ENCODE peak calls at places on chromosomes 7 and 10, in nine cellular contexts. X, N, H, F, C, G, B, L and R are unnamed samples.

GRCh38 chr10:12042409-12042796 is 206 bp downstream of the UPF2 start:
- DNase-seq in X (peak), N (no peak), H (no peak), F (no peak), C (peak), G (no peak), B (peak), L (no peak), R (no peak)

GRCh38 chr7:2148189-2148588 is 84.6 kb downstream of the MAD1L1 start:
- DNase-seq in X (no peak), N (no peak), H (no peak), F (no peak), C (no peak), G (no peak), B (no peak), L (no peak), R (no peak)

GRCh38 chr10:26858707-26859034 is 2.1 kb downstream of the ABI1 start:
- DNase-seq in X (no peak), N (no peak), H (no peak), F (no peak), C (no peak), G (no peak), B (no peak), L (no peak), R (no peak)

GRCh38 chr7:137820677-137821420 is 25.9 kb downstream of the DGKI start:
- DNase-seq in X (no peak), N (peak), H (peak), F (peak), C (peak), G (peak), B (no peak), L (peak), R (peak)

GRCh38 chr10:113362645-113363091 is 190.2 kb upstream of the HABP2 start:
- DNase-seq in X (no peak), N (peak), H (peak), F (no peak), C (no peak), G (no peak), B (no peak), L (peak), R (no peak)

GRCh38 chr7:13851756-13852155 is 137.7 kb downstream of the ETV1 start:
- DNase-seq in X (no peak), N (no peak), H (no peak), F (no peak), C (no peak), G (no peak), B (no peak), L (no peak), R (no peak)

GRCh38 chr7:31443457-31443856 is 70.4 kb upstream of the ITPRID1 start:
- DNase-seq in X (peak), N (peak), H (no peak), F (no peak), C (peak), G (no peak), B (no peak), L (peak), R (no peak)

GRCh38 chr10:8325417-8325980 is 271.0 kb downstream of the GATA3 start:
- DNase-seq in X (no peak), N (no peak), H (no peak), F (no peak), C (no peak), G (no peak), B (no peak), L (no peak), R (no peak)

GRCh38 chr7:52940511-52940910 is 94.9 kb upstream of the POM121L12 start:
- DNase-seq in X (no peak), N (no peak), H (no peak), F (no peak), C (no peak), G (no peak), B (no peak), L (no peak), R (no peak)

GRCh38 chr10:86664370-86665217 is 3.7 kb upstream of the LDB3 start:
- DNase-seq in X (no peak), N (no peak), H (no peak), F (peak), C (no peak), G (no peak), B (no peak), L (no peak), R (no peak)

GRCh38 chr7:46927131-46927810 is 654.6 kb downstream of the TNS3 start:
- DNase-seq in X (no peak), N (no peak), H (no peak), F (no peak), C (no peak), G (no peak), B (no peak), L (no peak), R (no peak)

GRCh38 chr7:81285142-81285871 is 366.5 kb upstream of the SEMA3C start:
- DNase-seq in X (no peak), N (peak), H (no peak), F (no peak), C (no peak), G (no peak), B (no peak), L (no peak), R (peak)

GRCh38 chr10:31866118-31866670 is 62.4 kb downstream of the ARHGAP12 start:
- DNase-seq in X (peak), N (no peak), H (no peak), F (no peak), C (no peak), G (no peak), B (peak), L (peak), R (no peak)

GRCh38 chr7:36014961-36015360 is 138.1 kb upstream of the EEPD1 start:
- DNase-seq in X (no peak), N (no peak), H (no peak), F (no peak), C (no peak), G (no peak), B (no peak), L (no peak), R (no peak)

GRCh38 chr7:149495785-149496641 is 1.6 kb downstream of the ZNF746 start:
- DNase-seq in X (no peak), N (peak), H (peak), F (peak), C (no peak), G (peak), B (peak), L (peak), R (peak)

GRCh38 chr10:944034-944831 is 12.7 kb upstream of the LARP4B start:
- DNase-seq in X (no peak), N (peak), H (peak), F (peak), C (no peak), G (no peak), B (peak), L (peak), R (peak)

GRCh38 chr10:65350619-65351018 is 1575.2 kb upstream of the LRRTM3 start:
- DNase-seq in X (no peak), N (no peak), H (no peak), F (no peak), C (no peak), G (no peak), B (no peak), L (peak), R (no peak)

GRCh38 chr10:478471-479245 is 210.8 kb downstream of the DIP2C start:
- DNase-seq in X (no peak), N (no peak), H (no peak), F (no peak), C (no peak), G (no peak), B (no peak), L (no peak), R (no peak)

GRCh38 chr7:99125505-99125865 is 18.4 kb downstream of the SMURF1 start:
- DNase-seq in X (no peak), N (no peak), H (no peak), F (no peak), C (no peak), G (no peak), B (no peak), L (no peak), R (no peak)

GRCh38 chr10:59958882-59959281 is 52.5 kb upstream of the CCDC6 start:
- DNase-seq in X (no peak), N (no peak), H (no peak), F (no peak), C (no peak), G (no peak), B (no peak), L (no peak), R (no peak)

GRCh38 chr10:74227697-74228424 is 76.8 kb downstream of the ADK start:
- DNase-seq in X (no peak), N (no peak), H (no peak), F (no peak), C (no peak), G (no peak), B (no peak), L (no peak), R (no peak)

GRCh38 chr10:77865585-77866324 is 60.8 kb downstream of the DLG5 start:
- DNase-seq in X (no peak), N (no peak), H (no peak), F (no peak), C (no peak), G (no peak), B (no peak), L (peak), R (no peak)

DNA sequence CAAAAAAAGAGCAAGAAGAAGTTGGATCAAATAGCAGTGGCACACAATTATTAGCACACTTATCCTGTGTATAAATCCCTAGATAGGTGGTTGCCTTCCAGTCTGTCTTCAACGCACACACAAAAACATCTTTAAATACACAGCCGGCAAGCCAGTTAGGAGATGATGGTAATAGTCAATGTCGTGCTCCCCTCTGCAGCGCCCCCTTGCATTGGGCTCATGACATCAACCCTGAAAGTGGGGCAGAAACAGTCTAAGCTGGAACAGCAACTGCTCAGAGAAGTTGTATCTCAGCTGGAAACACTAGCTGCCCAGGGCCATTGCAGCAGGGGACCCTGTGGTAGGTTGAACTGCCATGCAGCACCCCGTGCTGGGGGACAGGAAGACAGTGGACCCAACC is 179.5 kb upstream of the YAE1 start:
- DNase-seq in X (no peak), N (no peak), H (no peak), F (no peak), C (no peak), G (no peak), B (no peak), L (no peak), R (no peak)
- TF ChIP-seq CTCF in X (no peak), N (no peak), H (no peak), F (no peak), C (no peak), G (no peak), B (no peak), L (no peak), R (no peak)

GRCh38 chr7:148461780-148462179 is 128.8 kb upstream of the C7orf33 start:
- DNase-seq in X (no peak), N (no peak), H (no peak), F (no peak), C (no peak), G (no peak), B (no peak), L (no peak), R (no peak)

GRCh38 chr7:148458263-148458662 is 132.3 kb upstream of the C7orf33 start:
- DNase-seq in X (no peak), N (no peak), H (no peak), F (no peak), C (no peak), G (no peak), B (no peak), L (no peak), R (no peak)

GRCh38 chr7:148466120-148466519 is 124.4 kb upstream of the C7orf33 start:
- DNase-seq in X (no peak), N (no peak), H (no peak), F (no peak), C (no peak), G (no peak), B (no peak), L (no peak), R (no peak)

GRCh38 chr7:148464932-148465331 is 125.6 kb upstream of the C7orf33 start:
- DNase-seq in X (no peak), N (no peak), H (no peak), F (no peak), C (no peak), G (no peak), B (no peak), L (no peak), R (no peak)

GRCh38 chr7:148463210-148463609 is 127.4 kb upstream of the C7orf33 start:
- DNase-seq in X (no peak), N (no peak), H (no peak), F (no peak), C (no peak), G (no peak), B (no peak), L (no peak), R (no peak)
- TF ChIP-seq CTCF in X (no peak), N (no peak), H (no peak), F (no peak), C (no peak), G (no peak), B (no peak), L (no peak), R (no peak)

DNA sequence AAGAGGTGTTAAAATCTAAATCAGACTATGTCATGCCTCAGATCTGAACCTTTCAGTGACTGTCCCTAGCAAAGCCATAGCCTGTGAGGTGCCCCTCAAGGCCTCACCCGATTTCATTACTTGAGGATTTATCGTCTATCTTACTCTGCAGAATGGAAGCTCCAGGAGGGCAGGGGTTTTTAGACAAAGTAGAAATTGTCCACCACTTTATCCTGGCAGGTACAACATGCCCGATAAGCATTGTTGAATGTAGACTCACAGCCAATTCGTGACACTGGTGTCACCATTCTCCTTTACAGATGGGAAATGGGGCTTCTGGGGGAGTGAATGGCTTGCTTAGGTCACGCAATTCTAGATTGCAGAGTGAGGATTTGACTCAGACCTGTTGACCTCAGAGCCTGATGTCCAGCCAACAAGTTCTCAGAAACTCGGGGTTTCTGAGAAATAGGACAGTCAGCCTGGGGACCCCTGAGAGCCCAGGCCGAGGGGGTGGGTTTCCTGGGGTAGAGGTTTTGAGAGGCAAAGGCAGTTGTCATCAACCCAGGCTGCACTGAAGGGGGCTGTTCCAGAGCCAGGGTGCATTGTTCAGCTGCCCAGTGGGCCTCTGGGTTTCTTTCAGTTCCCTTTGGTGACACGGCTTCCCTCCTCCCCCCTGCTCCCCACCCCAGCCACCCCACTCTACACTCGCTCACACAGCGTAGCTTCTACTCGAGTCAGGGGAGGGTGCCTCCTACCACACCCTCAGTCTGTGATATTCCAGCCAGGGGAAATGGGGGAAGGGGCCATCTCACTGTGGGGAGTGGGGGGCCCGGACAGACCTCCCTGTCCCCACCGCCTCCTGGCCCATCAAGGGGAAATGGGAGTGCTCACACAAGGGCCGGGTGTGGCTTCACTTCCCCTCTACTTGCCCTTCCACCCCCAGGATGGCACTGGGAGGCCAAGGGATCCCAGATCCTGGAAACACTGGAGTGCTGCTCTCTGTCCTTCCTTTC is 3.1 kb upstream of the IRF5 start:
- DNase-seq in X (no peak), N (no peak), H (no peak), F (no peak), C (peak), G (no peak), B (peak), L (no peak), R (no peak)
- TF ChIP-seq CTCF in X (no peak), N (no peak), H (no peak), F (no peak), C (no peak), G (no peak), B (no peak), L (no peak), R (no peak)

GRCh38 chr7:88344956-88345832 is 38.5 kb upstream of the STEAP4 start:
- DNase-seq in X (peak), N (no peak), H (no peak), F (peak), C (no peak), G (peak), B (peak), L (peak), R (no peak)

GRCh38 chr7:88354999-88355398 is 48.3 kb upstream of the STEAP4 start:
- DNase-seq in X (no peak), N (no peak), H (no peak), F (no peak), C (no peak), G (no peak), B (no peak), L (no peak), R (no peak)

GRCh38 chr7:88347098-88347497 is 40.4 kb upstream of the STEAP4 start:
- DNase-seq in X (no peak), N (no peak), H (no peak), F (no peak), C (no peak), G (no peak), B (no peak), L (no peak), R (no peak)

GRCh38 chr7:88346357-88346756 is 39.7 kb upstream of the STEAP4 start:
- DNase-seq in X (no peak), N (no peak), H (no peak), F (no peak), C (no peak), G (no peak), B (no peak), L (no peak), R (no peak)

DNA sequence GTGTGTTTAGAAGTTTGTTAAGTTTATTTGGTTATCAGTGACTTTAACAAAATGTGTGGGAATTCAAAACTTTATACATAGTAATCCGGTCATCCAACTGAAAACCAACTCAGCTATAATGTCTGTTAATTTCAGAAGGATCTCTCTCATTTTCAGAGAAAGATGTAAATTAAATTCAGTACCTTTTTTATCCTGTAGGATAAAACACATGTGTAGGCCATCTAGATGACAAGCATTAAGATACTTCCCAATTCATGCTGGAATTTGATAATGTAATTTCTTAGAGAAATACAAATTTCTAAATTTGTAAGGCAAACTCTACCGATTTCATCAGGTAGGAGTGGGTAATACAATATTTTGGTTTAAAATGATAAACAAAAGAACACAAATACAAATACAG is 43.4 kb upstream of the STEAP4 start:
- DNase-seq in X (no peak), N (no peak), H (no peak), F (no peak), C (no peak), G (no peak), B (no peak), L (no peak), R (no peak)
- TF ChIP-seq CTCF in X (no peak), N (no peak), H (no peak), F (no peak), C (no peak), G (no peak), B (no peak), L (no peak), R (no peak)

DNA sequence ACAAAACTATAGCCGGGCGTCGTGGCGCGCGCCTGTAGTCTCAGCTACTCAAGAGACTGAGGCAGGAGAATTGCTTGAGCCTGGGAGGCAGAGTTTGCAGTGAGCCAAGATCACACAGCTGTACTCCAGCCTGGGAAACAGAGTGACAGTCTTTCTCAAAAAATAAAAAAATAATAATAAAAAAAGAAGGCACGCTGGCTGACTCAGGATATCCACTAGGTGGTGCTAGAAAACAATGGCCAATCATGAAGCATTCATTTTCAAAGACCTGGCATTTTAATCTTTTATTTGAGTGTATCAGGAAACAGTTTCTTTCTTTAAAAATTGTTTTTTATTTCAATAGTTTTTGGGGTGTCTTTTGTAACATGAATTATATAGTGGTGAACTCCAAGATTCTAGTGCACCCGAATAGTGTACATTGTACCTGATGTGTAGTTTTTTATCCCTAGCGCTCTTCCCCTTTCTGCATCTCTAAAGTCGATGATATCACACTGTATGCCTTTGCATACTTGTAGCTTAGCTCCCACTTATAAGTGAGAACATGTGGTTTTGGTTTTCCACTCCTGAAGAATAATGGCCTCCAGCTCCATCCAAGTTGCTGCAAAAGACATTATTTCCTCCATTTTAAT is 88.6 kb downstream of the LYZL1 start:
- DNase-seq in X (peak), N (no peak), H (no peak), F (no peak), C (peak), G (no peak), B (no peak), L (peak), R (peak)
- TF ChIP-seq CTCF in X (peak), N (peak), H (peak), F (peak), C (peak), G (peak), B (peak), L (peak), R (peak)